ENCODE peak calls at places on chromosomes 16 and 17, in six cellular contexts. H is heart right ventricle, V is PC-3, A is left ventricle myocardium inferior, J is endodermal cell, P is mucosa of descending colon. X is an unnamed sample.

GRCh38 chr17:82976982-82977488 is 102.4 kb upstream of the METRNL start:
- DNase-seq in J (no peak), A (no peak), H (no peak), V (no peak), P (no peak), X (no peak)

GRCh38 chr16:50696575-50697420 is 3.4 kb downstream of the NOD2 start:
- DNase-seq in A (peak; percentile 81), H (peak; percentile 75), P (peak; percentile 95), J (peak; percentile 39), V (peak; percentile 42), X (peak; percentile 95)

GRCh38 chr17:65020284-65020683 is 36.3 kb downstream of the GNA13 start:
- DNase-seq in J (no peak), V (peak; percentile 67), H (no peak), A (no peak), P (no peak), X (no peak)

GRCh38 chr17:67532326-67532871 is 155.3 kb downstream of the PITPNC1 start:
- DNase-seq in A (peak; percentile 24), P (no peak), V (no peak), H (no peak), J (peak; percentile 38), X (no peak)

GRCh38 chr17:50668838-50669581 is 34.3 kb downstream of the ABCC3 start:
- DNase-seq in J (no peak), V (no peak), A (no peak), P (no peak), H (no peak), X (no peak)

GRCh38 chr17:66304304-66305174 is 2.1 kb downstream of the PRKCA start:
- DNase-seq in P (no peak), H (no peak), A (no peak), J (peak; percentile 90), V (peak; percentile 59), X (no peak)

GRCh38 chr16:75258807-75259141 is 7.3 kb upstream of the BCAR1 start:
- DNase-seq in A (no peak), H (no peak), V (no peak), J (peak; percentile 61), P (no peak), X (no peak)

GRCh38 chr16:58031016-58031800 is 5.7 kb downstream of the MMP15 start:
- DNase-seq in H (no peak), V (no peak), P (no peak), A (no peak), J (no peak), X (peak; percentile 86)

GRCh38 chr16:2071454-2072263 is 23.9 kb downstream of the TSC2 start:
- DNase-seq in V (no peak), J (no peak), P (no peak), H (no peak), A (no peak), X (peak; percentile 43)

GRCh38 chr17:74211141-74211928 is 2.0 kb upstream of the TTYH2 start:
- DNase-seq in A (no peak), J (peak; percentile 94), H (no peak), V (peak; percentile 28), P (no peak), X (no peak)

GRCh38 chr17:45231481-45232116 is 9.9 kb downstream of the FMNL1 start:
- DNase-seq in A (no peak), P (no peak), J (peak; percentile 89), V (peak; percentile 39), H (peak; percentile 39), X (no peak)

GRCh38 chr16:23949630-23950290 is 114.0 kb downstream of the PRKCB start:
- DNase-seq in P (peak; percentile 91), V (no peak), J (no peak), A (peak; percentile 30), H (peak; percentile 37), X (peak; percentile 39)

GRCh38 chr16:69482410-69482951 is 58.1 kb downstream of the CYB5B start:
- DNase-seq in V (no peak), A (peak; percentile 72), P (peak; percentile 51), J (peak; percentile 48), H (peak; percentile 66), X (no peak)

GRCh38 chr17:60395508-60396065 is 3.7 kb upstream of the USP32 start:
- DNase-seq in A (no peak), P (no peak), V (no peak), H (no peak), J (no peak), X (no peak)

GRCh38 chr16:4513086-4513860 is 25.3 kb downstream of the CDIP1 start:
- DNase-seq in V (no peak), J (no peak), H (no peak), P (peak; percentile 47), A (peak; percentile 42), X (no peak)

GRCh38 chr17:11558681-11559234 is 39.5 kb upstream of the DNAH9 start:
- DNase-seq in V (no peak), P (no peak), H (no peak), A (no peak), J (no peak), X (no peak)
- H3K9me3 ChIP-seq in V (no peaks in the 10 kb centered on the region), P (no peaks in the 10 kb centered on the region), H (no peaks in the 10 kb centered on the region), A (no peaks in the 10 kb centered on the region), J (no peaks in the 10 kb centered on the region), X (no peaks in the 10 kb centered on the region)

DNA sequence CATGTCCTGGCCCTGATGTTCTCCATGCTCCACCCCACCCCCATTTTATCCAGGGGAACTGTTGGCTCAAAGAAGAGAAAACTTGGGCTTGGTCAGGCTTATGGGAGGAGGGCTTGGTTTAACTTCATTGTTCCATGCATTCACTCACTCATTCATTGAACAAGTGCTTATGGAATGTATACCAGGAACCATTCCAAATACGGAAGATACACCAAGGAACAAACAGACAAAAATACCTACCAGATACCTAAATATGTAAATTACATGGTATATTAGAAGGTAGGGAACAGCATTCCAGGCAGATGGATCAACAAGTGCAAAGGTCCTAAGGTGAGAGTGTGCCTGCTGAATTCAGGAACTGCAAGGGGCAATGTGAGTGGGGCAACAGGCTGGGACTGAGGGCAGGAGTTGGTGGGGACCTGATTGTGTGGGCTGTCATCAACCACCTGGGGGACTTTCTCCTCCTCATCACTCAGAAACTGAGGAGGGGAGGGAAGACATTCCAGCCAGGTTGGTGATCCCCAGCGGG is 39.9 kb downstream of the RAI1 start:
- DNase-seq in A (no peak), P (no peak), J (no peak), V (peak; percentile 53), H (no peak), X (no peak)
- H3K4me1 ChIP-seq in A (peaks cover 76% of the 10 kb centered on the region), P (peaks cover 5% of the 10 kb centered on the region), J (peaks cover 8% of the 10 kb centered on the region), V (peaks cover 26% of the 10 kb centered on the region), H (peaks cover 45% of the 10 kb centered on the region), X (no peaks in the 10 kb centered on the region)

GRCh38 chr17:69822314-69822875 is 252.6 kb upstream of the KCNJ16 start:
- DNase-seq in P (no peak), V (no peak), J (no peak), A (no peak), H (no peak), X (no peak)

GRCh38 chr17:69814031-69814430 is 261.0 kb upstream of the KCNJ16 start:
- DNase-seq in J (no peak), V (no peak), H (no peak), A (no peak), P (no peak), X (no peak)

GRCh38 chr17:69819316-69820087 is 255.5 kb upstream of the KCNJ16 start:
- DNase-seq in J (no peak), H (no peak), A (no peak), P (no peak), V (no peak), X (no peak)

GRCh38 chr17:69820881-69821473 is 254.0 kb upstream of the KCNJ16 start:
- DNase-seq in H (no peak), V (no peak), J (no peak), A (no peak), P (no peak), X (no peak)

GRCh38 chr17:69818467-69818866 is 256.6 kb upstream of the KCNJ16 start:
- DNase-seq in J (no peak), H (no peak), P (no peak), V (no peak), A (no peak), X (no peak)
- H3K9me3 ChIP-seq in J (no peaks in the 10 kb centered on the region), H (no peaks in the 10 kb centered on the region), P (no peaks in the 10 kb centered on the region), V (no peaks in the 10 kb centered on the region), A (no peaks in the 10 kb centered on the region), X (no peaks in the 10 kb centered on the region)

DNA sequence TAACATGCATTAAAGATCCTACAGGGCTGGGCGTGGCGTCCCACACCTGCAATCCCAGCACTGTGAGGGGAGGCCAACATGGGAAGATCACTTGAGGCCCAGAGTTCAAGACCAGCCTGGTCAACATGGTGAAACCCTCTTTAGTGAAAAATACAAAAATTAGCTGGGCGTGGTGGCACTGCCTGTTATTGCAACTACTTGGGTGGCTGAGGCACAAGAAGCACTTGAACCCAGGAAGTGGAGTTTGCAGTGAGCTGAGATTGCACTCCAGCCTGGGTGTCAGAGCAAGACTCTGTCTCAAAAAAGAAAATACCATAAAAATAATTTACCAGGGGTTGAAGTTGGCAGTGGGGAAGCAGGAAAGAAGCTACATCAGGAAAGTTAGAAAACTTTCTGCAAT is 12.9 kb downstream of the TXNDC11 start:
- DNase-seq in P (no peak), J (peak; percentile 19), A (no peak), V (no peak), H (no peak), X (no peak)
- H3K4me1 ChIP-seq in P (peaks cover 20% of the 10 kb centered on the region), J (no peaks in the 10 kb centered on the region), A (peaks cover 61% of the 10 kb centered on the region), V (no peaks in the 10 kb centered on the region), H (peaks cover 24% of the 10 kb centered on the region), X (peaks cover 5% of the 10 kb centered on the region)

DNA sequence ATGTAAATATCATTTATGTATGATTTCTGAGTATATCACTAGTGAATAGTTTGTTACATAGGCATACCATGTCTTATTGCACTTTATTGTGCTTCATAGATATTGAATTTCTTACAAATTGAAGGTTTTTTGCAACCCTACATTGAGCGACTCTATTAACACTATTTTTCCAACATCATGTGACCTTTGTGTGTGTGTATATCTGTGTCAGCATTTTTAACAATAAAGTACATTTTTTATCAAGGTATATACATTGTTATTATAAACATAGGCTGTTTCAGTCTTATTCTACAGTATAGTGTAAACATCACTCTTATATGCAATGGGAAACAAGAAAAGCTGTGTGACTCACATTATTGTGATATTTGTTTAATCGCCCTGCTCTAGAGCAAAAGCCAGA is 1944.9 kb downstream of the TP53TG3F start:
- DNase-seq in A (no peak), P (no peak), J (no peak), H (no peak), V (no peak), X (no peak)
- H3K9me3 ChIP-seq in A (no peaks in the 10 kb centered on the region), P (peaks cover 42% of the 10 kb centered on the region), J (peaks cover 93% of the 10 kb centered on the region), H (no peaks in the 10 kb centered on the region), V (peaks cover 6% of the 10 kb centered on the region), X (no peaks in the 10 kb centered on the region)

DNA sequence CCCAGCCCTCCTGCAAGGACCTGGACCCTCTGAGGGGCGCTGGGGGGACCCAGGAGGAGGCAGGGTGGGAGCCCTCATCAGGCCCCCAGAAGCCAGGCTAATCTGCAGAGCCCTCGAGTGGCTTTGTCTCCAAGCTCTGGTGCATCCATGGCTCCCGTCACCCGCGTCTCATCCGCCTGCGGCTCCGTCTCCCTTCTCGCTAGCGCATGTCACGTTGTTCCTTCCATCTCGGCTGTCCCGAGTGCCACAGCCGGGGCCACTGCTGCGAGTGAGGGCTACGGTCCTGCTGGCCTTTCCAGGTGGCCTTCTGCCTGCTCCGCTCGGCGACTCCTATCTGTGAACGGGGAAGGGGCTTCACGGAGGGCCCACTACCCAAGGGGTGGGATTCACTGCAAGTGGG is 53.6 kb downstream of the ZFPM1 start:
- DNase-seq in J (no peak), V (no peak), A (no peak), H (no peak), P (no peak), X (no peak)
- H3K4me1 ChIP-seq in J (peaks cover 9% of the 10 kb centered on the region), V (no peaks in the 10 kb centered on the region), A (no peaks in the 10 kb centered on the region), H (no peaks in the 10 kb centered on the region), P (peaks cover 13% of the 10 kb centered on the region), X (peaks cover 24% of the 10 kb centered on the region)

X was measured in right lobe of liver.